ENCODE peak calls at places on chromosomes 6 and 20, in four cellular contexts. H is hypothalamus, T is heart left ventricle, U is AG04449. E is an unnamed sample.

GRCh38 chr20:38127011-38127621 is 38.0 kb downstream of the TGM2 start:
- DNase-seq in H (no peak), T (peak), U (no peak), E (no peak)

GRCh38 chr6:112027942-112028674 is 25.8 kb upstream of the CCN6 start:
- DNase-seq in H (no peak), T (no peak), U (no peak), E (no peak)

GRCh38 chr6:75171151-75171550 is 34.7 kb downstream of the COL12A1 start:
- DNase-seq in H (no peak), T (no peak), U (no peak), E (no peak)

GRCh38 chr6:101224751-101225150 is 168.8 kb upstream of the GRIK2 start:
- DNase-seq in H (no peak), T (no peak), U (no peak), E (no peak)

GRCh38 chr20:35648836-35649235 is 15.9 kb downstream of the CPNE1 start:
- DNase-seq in H (no peak), T (no peak), U (no peak), E (no peak)

GRCh38 chr20:44836596-44837120 is 26.3 kb upstream of the RIMS4 start:
- DNase-seq in H (no peak), T (no peak), U (no peak), E (no peak)

GRCh38 chr6:31125162-31125561 is 4.9 kb upstream of the CDSN start:
- DNase-seq in H (no peak), T (peak), U (no peak), E (no peak)

GRCh38 chr20:35871311-35871771 is 83.0 kb downstream of the SCAND1 start:
- DNase-seq in H (no peak), T (peak), U (no peak), E (no peak)

GRCh38 chr6:5261545-5262109 is 314 bp downstream of the FARS2 start:
- DNase-seq in H (no peak), T (no peak), U (no peak), E (no peak)

GRCh38 chr6:156988276-156989158 is 211.3 kb downstream of the ARID1B start:
- DNase-seq in H (no peak), T (no peak), U (no peak), E (no peak)

GRCh38 chr6:127841811-127842210 is 59.0 kb downstream of the THEMIS start:
- DNase-seq in H (no peak), T (no peak), U (no peak), E (no peak)

GRCh38 chr6:68059894-68060293 is 575.2 kb upstream of the ADGRB3 start:
- DNase-seq in H (no peak), T (peak), U (no peak), E (no peak)

GRCh38 chr20:47358672-47359532 is 2.4 kb upstream of the ZMYND8 start:
- DNase-seq in H (peak), T (peak), U (peak), E (no peak)

GRCh38 chr6:1832844-1833787 is 223.4 kb downstream of the FOXC1 start:
- DNase-seq in H (no peak), T (peak), U (no peak), E (no peak)

GRCh38 chr20:3937618-3938017 is 48.4 kb downstream of the PANK2 start:
- DNase-seq in H (no peak), T (no peak), U (no peak), E (no peak)

GRCh38 chr6:116008470-116009229 is 52.0 kb downstream of the FRK start:
- DNase-seq in H (peak), T (peak), U (peak), E (no peak)

GRCh38 chr6:90770778-90771177 is 183.9 kb upstream of the MAP3K7 start:
- DNase-seq in H (no peak), T (no peak), U (no peak), E (no peak)

GRCh38 chr6:81145506-81145905 is 607.0 kb downstream of the TENT5A start:
- DNase-seq in H (no peak), T (no peak), U (no peak), E (no peak)

GRCh38 chr6:110513001-110513400 is 36.6 kb upstream of the SLC22A16 start:
- DNase-seq in H (no peak), T (no peak), U (no peak), E (no peak)